ENCODE peak calls at places on chromosomes 1 and 21, in four cellular contexts. One of them, this sample, is unnamed.

GRCh38 chr1:114040273-114041043 is 61.2 kb downstream of the OLFML3 start:
- DNase-seq in IMR-90: no peak
- DNase-seq in stomach: no peak
- DNase-seq in sigmoid colon: no peak
- DNase-seq in this sample: no peak

GRCh38 chr1:184002071-184002470 is 35.5 kb downstream of the COLGALT2 start:
- DNase-seq in IMR-90: peak; percentile 95
- DNase-seq in stomach: no peak
- DNase-seq in sigmoid colon: no peak
- DNase-seq in this sample: no peak

GRCh38 chr1:231606712-231607111 is 19.9 kb upstream of the DISC1 start:
- DNase-seq in IMR-90: peak; percentile 43
- DNase-seq in stomach: no peak
- DNase-seq in sigmoid colon: no peak
- DNase-seq in this sample: no peak

GRCh38 chr1:30908886-30909777 is 574 bp upstream of the SDC3 start:
- DNase-seq in IMR-90: no peak
- DNase-seq in stomach: no peak
- DNase-seq in sigmoid colon: peak; percentile 77
- DNase-seq in this sample: peak; percentile 56

GRCh38 chr1:224589006-224589405 is 27.1 kb upstream of the CNIH3 start:
- DNase-seq in IMR-90: peak; percentile 63
- DNase-seq in stomach: no peak
- DNase-seq in sigmoid colon: no peak
- DNase-seq in this sample: no peak

GRCh38 chr1:1841575-1841991 is 49.3 kb downstream of the GNB1 start:
- DNase-seq in IMR-90: no peak
- DNase-seq in stomach: no peak
- DNase-seq in sigmoid colon: no peak
- DNase-seq in this sample: no peak

GRCh38 chr1:165397945-165398344 is 41.4 kb upstream of the LMX1A start:
- DNase-seq in IMR-90: peak; percentile 44
- DNase-seq in stomach: peak; percentile 50
- DNase-seq in sigmoid colon: no peak
- DNase-seq in this sample: no peak

GRCh38 chr21:34027727-34028461 is 45.5 kb upstream of the MRPS6 start:
- DNase-seq in IMR-90: no peak
- DNase-seq in stomach: no peak
- DNase-seq in sigmoid colon: no peak
- DNase-seq in this sample: no peak

GRCh38 chr1:164709541-164710287 is 150.7 kb downstream of the PBX1 start:
- DNase-seq in IMR-90: peak; percentile 70
- DNase-seq in stomach: no peak
- DNase-seq in sigmoid colon: no peak
- DNase-seq in this sample: no peak

GRCh38 chr1:39087109-39087834 is 61.1 kb downstream of the NDUFS5 start:
- DNase-seq in IMR-90: peak; percentile 76
- DNase-seq in stomach: no peak
- DNase-seq in sigmoid colon: peak; percentile 81
- DNase-seq in this sample: no peak

GRCh38 chr1:32736812-32737791 is 34.5 kb upstream of the SYNC start:
- DNase-seq in IMR-90: no peak
- DNase-seq in stomach: peak; percentile 66
- DNase-seq in sigmoid colon: no peak
- DNase-seq in this sample: peak; percentile 83
- TF ChIP-seq POLR2A in IMR-90: no peak
- TF ChIP-seq POLR2A in stomach: no peak
- TF ChIP-seq POLR2A in sigmoid colon: no peak
- TF ChIP-seq POLR2A in this sample: peak; percentile 83

GRCh38 chr1:235078927-235079381 is 49.7 kb downstream of the TOMM20 start:
- DNase-seq in IMR-90: peak; percentile 52
- DNase-seq in stomach: no peak
- DNase-seq in sigmoid colon: no peak
- DNase-seq in this sample: no peak
- H3K4me1 ChIP-seq in IMR-90: peaks cover 39% of the 10 kb centered on the region
- H3K4me1 ChIP-seq in stomach: peaks cover 100% of the 10 kb centered on the region
- H3K4me1 ChIP-seq in sigmoid colon: peaks cover 47% of the 10 kb centered on the region
- H3K4me1 ChIP-seq in this sample: peaks cover 78% of the 10 kb centered on the region

DNA sequence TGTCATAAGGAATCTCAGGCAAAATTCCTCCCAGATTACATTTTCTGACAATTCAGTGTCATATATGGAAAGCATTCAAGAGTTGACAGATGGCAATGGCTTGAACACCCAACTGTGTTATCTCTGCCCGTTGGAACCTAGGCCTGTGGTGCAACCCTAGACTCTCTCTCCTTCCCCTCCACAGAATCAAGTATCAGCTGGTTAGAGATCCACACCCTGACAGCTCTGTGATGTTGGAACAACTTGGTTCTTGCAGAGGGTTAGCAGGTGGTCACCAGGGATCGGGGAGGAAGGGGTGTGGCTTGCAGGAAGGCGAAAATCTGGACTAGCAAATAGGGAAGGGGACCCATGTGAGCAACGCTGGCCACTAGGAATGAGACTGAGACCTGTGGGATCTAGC is 26.3 kb downstream of the PCSK9 start:
- DNase-seq in IMR-90: no peak
- DNase-seq in stomach: no peak
- DNase-seq in sigmoid colon: no peak
- DNase-seq in this sample: no peak
- TF ChIP-seq POLR2A in IMR-90: no peak
- TF ChIP-seq POLR2A in stomach: no peak
- TF ChIP-seq POLR2A in sigmoid colon: peak; percentile 7
- TF ChIP-seq POLR2A in this sample: no peak

GRCh38 chr1:42423621-42424200 is 32.1 kb downstream of the ZMYND12 start:
- DNase-seq in IMR-90: no peak
- DNase-seq in stomach: no peak
- DNase-seq in sigmoid colon: no peak
- DNase-seq in this sample: no peak
- H3K4me1 ChIP-seq in IMR-90: peaks cover 3% of the 10 kb centered on the region
- H3K4me1 ChIP-seq in stomach: peaks cover 37% of the 10 kb centered on the region
- H3K4me1 ChIP-seq in sigmoid colon: peaks cover 32% of the 10 kb centered on the region
- H3K4me1 ChIP-seq in this sample: no peaks in the 10 kb centered on the region

GRCh38 chr1:171296897-171297296 is 17.1 kb upstream of the FMO4 start:
- DNase-seq in IMR-90: no peak
- DNase-seq in stomach: no peak
- DNase-seq in sigmoid colon: no peak
- DNase-seq in this sample: no peak

GRCh38 chr1:171295821-171296220 is 18.2 kb upstream of the FMO4 start:
- DNase-seq in IMR-90: no peak
- DNase-seq in stomach: no peak
- DNase-seq in sigmoid colon: no peak
- DNase-seq in this sample: no peak

GRCh38 chr1:171300401-171300800 is 13.6 kb upstream of the FMO4 start:
- DNase-seq in IMR-90: no peak
- DNase-seq in stomach: no peak
- DNase-seq in sigmoid colon: no peak
- DNase-seq in this sample: no peak

GRCh38 chr1:171298696-171299095 is 15.3 kb upstream of the FMO4 start:
- DNase-seq in IMR-90: no peak
- DNase-seq in stomach: no peak
- DNase-seq in sigmoid colon: no peak
- DNase-seq in this sample: no peak

GRCh38 chr1:171299342-171299741 is 14.6 kb upstream of the FMO4 start:
- DNase-seq in IMR-90: no peak
- DNase-seq in stomach: no peak
- DNase-seq in sigmoid colon: no peak
- DNase-seq in this sample: no peak
- TF ChIP-seq POLR2A in IMR-90: no peak
- TF ChIP-seq POLR2A in stomach: no peak
- TF ChIP-seq POLR2A in sigmoid colon: no peak
- TF ChIP-seq POLR2A in this sample: no peak

GRCh38 chr1:153960206-153960605 is 1.8 kb upstream of the CRTC2 start:
- DNase-seq in IMR-90: no peak
- DNase-seq in stomach: no peak
- DNase-seq in sigmoid colon: no peak
- DNase-seq in this sample: no peak
- H3K4me1 ChIP-seq in IMR-90: peaks cover 18% of the 10 kb centered on the region
- H3K4me1 ChIP-seq in stomach: peaks cover 81% of the 10 kb centered on the region
- H3K4me1 ChIP-seq in sigmoid colon: peaks cover 69% of the 10 kb centered on the region
- H3K4me1 ChIP-seq in this sample: no peaks in the 10 kb centered on the region

GRCh38 chr1:234535208-234535607 is 56.2 kb upstream of the TARBP1 start:
- DNase-seq in IMR-90: no peak
- DNase-seq in stomach: no peak
- DNase-seq in sigmoid colon: peak; percentile 57
- DNase-seq in this sample: no peak

GRCh38 chr1:234531181-234532132 is 52.5 kb upstream of the TARBP1 start:
- DNase-seq in IMR-90: peak; percentile 87
- DNase-seq in stomach: peak; percentile 62
- DNase-seq in sigmoid colon: peak; percentile 92
- DNase-seq in this sample: no peak

GRCh38 chr1:234533975-234534876 is 55.2 kb upstream of the TARBP1 start:
- DNase-seq in IMR-90: peak; percentile 98
- DNase-seq in stomach: peak; percentile 85
- DNase-seq in sigmoid colon: peak; percentile 99
- DNase-seq in this sample: peak; percentile 89

GRCh38 chr1:234532511-234532922 is 53.5 kb upstream of the TARBP1 start:
- DNase-seq in IMR-90: no peak
- DNase-seq in stomach: peak; percentile 63
- DNase-seq in sigmoid colon: peak; percentile 86
- DNase-seq in this sample: no peak

GRCh38 chr1:234533034-234533571 is 54.1 kb upstream of the TARBP1 start:
- DNase-seq in IMR-90: peak; percentile 97
- DNase-seq in stomach: no peak
- DNase-seq in sigmoid colon: peak; percentile 94
- DNase-seq in this sample: no peak
- TF ChIP-seq POLR2A in IMR-90: no peak
- TF ChIP-seq POLR2A in stomach: no peak
- TF ChIP-seq POLR2A in sigmoid colon: no peak
- TF ChIP-seq POLR2A in this sample: no peak

GRCh38 chr1:229117664-229118300 is 153.1 kb upstream of the RAB4A start:
- DNase-seq in IMR-90: peak; percentile 49
- DNase-seq in stomach: peak; percentile 91
- DNase-seq in sigmoid colon: peak; percentile 94
- DNase-seq in this sample: no peak

GRCh38 chr1:229114315-229114714 is 156.6 kb upstream of the RAB4A start:
- DNase-seq in IMR-90: no peak
- DNase-seq in stomach: no peak
- DNase-seq in sigmoid colon: peak; percentile 89
- DNase-seq in this sample: peak; percentile 73

GRCh38 chr1:229118662-229119061 is 152.2 kb upstream of the RAB4A start:
- DNase-seq in IMR-90: no peak
- DNase-seq in stomach: no peak
- DNase-seq in sigmoid colon: no peak
- DNase-seq in this sample: no peak

GRCh38 chr1:229114781-229115417 is 156.0 kb upstream of the RAB4A start:
- DNase-seq in IMR-90: peak; percentile 2
- DNase-seq in stomach: no peak
- DNase-seq in sigmoid colon: peak; percentile 42
- DNase-seq in this sample: no peak

GRCh38 chr1:229116114-229116513 is 154.8 kb upstream of the RAB4A start:
- DNase-seq in IMR-90: peak; percentile 65
- DNase-seq in stomach: no peak
- DNase-seq in sigmoid colon: peak; percentile 98
- DNase-seq in this sample: no peak
- H3K4me1 ChIP-seq in IMR-90: peaks cover 18% of the 10 kb centered on the region
- H3K4me1 ChIP-seq in stomach: peaks cover 68% of the 10 kb centered on the region
- H3K4me1 ChIP-seq in sigmoid colon: peaks cover 51% of the 10 kb centered on the region
- H3K4me1 ChIP-seq in this sample: no peaks in the 10 kb centered on the region

GRCh38 chr1:226940806-226941067 is 643 bp downstream of the COQ8A start:
- DNase-seq in IMR-90: no peak
- DNase-seq in stomach: no peak
- DNase-seq in sigmoid colon: no peak
- DNase-seq in this sample: no peak

GRCh38 chr1:226939439-226940028 is 560 bp upstream of the COQ8A start:
- DNase-seq in IMR-90: no peak
- DNase-seq in stomach: peak; percentile 61
- DNase-seq in sigmoid colon: peak; percentile 84
- DNase-seq in this sample: peak; percentile 86

GRCh38 chr1:226938903-226939438 is 1.1 kb upstream of the COQ8A start:
- DNase-seq in IMR-90: peak; percentile 55
- DNase-seq in stomach: no peak
- DNase-seq in sigmoid colon: no peak
- DNase-seq in this sample: no peak

GRCh38 chr1:226940029-226940805 is at the start of gene COQ8A:
- DNase-seq in IMR-90: peak; percentile 99
- DNase-seq in stomach: peak; percentile 99
- DNase-seq in sigmoid colon: peak; percentile 100
- DNase-seq in this sample: peak; percentile 99

DNA sequence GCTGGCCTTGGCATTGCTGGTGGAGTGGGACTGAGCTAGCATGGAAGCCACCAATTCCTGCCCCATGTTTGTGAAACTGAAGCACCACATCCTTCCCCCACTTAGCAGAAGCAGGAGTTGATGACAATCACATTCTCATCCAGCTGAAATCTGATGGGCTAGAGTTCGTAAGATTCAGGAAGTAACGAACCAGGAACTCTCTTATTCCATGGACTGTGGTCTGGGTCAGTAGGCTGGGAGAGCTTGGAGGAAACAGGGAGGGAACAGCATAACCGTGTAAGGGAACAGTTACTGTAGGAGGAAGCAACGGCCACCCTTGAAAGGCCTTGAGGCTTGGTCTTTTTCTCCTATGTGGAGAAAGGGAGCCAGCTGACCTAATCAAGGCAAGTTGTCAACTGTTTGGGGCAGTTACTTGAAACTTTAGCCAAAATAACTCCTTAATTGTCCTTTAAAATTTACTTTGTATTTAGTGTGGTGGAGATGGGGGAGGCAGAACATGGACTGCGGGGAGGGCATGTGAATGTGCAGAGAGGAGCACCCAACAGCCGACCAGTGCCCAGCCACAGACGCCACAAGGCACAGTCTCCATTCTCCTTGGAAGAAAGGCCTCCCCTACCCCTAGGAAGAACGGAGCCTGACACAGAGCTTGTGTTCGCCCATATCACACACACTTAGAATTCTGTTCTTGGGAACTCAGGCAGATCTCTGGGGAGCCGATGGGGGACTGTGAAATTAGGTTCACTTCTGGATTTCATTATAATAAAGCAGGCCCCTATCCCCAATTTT is 2.0 kb upstream of the COQ8A start:
- DNase-seq in IMR-90: no peak
- DNase-seq in stomach: no peak
- DNase-seq in sigmoid colon: no peak
- DNase-seq in this sample: no peak
- TF ChIP-seq POLR2A in IMR-90: no peak
- TF ChIP-seq POLR2A in stomach: no peak
- TF ChIP-seq POLR2A in sigmoid colon: no peak
- TF ChIP-seq POLR2A in this sample: no peak

This sample was measured in Peyer's patch.